ENCODE peak calls at places on chromosomes 1 and 21, in eight cellular contexts. E is AG09319, F is lung microvascular endothelial cell, J is GM12865, I is frontal cortex, U is mesenchymal stem cell, A is heart right ventricle, S is HFFc6. T is an unnamed sample.
A peak's percentile ranks its signal among the peaks of the same experiment; 100 is the strongest.

GRCh38 chr1:111720274-111720976 is 18.8 kb downstream of the INKA2 start:
- DNase-seq in S (no peak), F (peak; percentile 47), J (no peak), U (no peak), I (no peak), A (peak; percentile 61), E (no peak), T (no peak)

GRCh38 chr1:247747616-247748015 is 325 bp downstream of the OR14A2 start:
- DNase-seq in U (peak; percentile 29), E (no peak), F (no peak), J (no peak), I (no peak), S (peak; percentile 16), A (no peak), T (no peak)

GRCh38 chr1:121483961-121484424 is 299.2 kb downstream of the SRGAP2C start:
- DNase-seq in J (no peak), U (peak; percentile 85), E (peak; percentile 49), S (peak; percentile 67), I (no peak), A (no peak), F (peak; percentile 31), T (no peak)

GRCh38 chr1:246110343-246111219 is 396.5 kb downstream of the SMYD3 start:
- DNase-seq in S (peak; percentile 15), F (peak; percentile 89), U (peak; percentile 95), I (no peak), J (no peak), E (no peak), A (no peak), T (no peak)

GRCh38 chr1:228017356-228018124 is 10.7 kb downstream of the WNT3A start:
- DNase-seq in E (no peak), S (no peak), U (no peak), A (no peak), J (no peak), F (no peak), I (no peak), T (no peak)

GRCh38 chr21:38377165-38378093 is 120.6 kb downstream of the KCNJ15 start:
- DNase-seq in E (no peak), U (no peak), S (no peak), I (no peak), F (peak; percentile 34), J (no peak), A (no peak), T (no peak)

GRCh38 chr1:110608247-110608646 is 2.1 kb upstream of the KCNA2 start:
- DNase-seq in U (no peak), A (no peak), I (no peak), E (no peak), F (no peak), S (no peak), J (no peak), T (no peak)

GRCh38 chr1:196214866-196215265 is 393.4 kb downstream of the KCNT2 start:
- DNase-seq in I (no peak), A (no peak), S (peak; percentile 14), E (no peak), F (no peak), U (no peak), J (no peak), T (no peak)

GRCh38 chr1:93531193-93531592 is 83.3 kb downstream of the FNBP1L start:
- DNase-seq in S (no peak), E (no peak), I (no peak), U (no peak), A (no peak), F (no peak), J (no peak), T (no peak)

GRCh38 chr21:46104104-46104503 is 6.2 kb downstream of the COL6A2 start:
- DNase-seq in J (no peak), E (no peak), F (no peak), S (no peak), A (no peak), I (no peak), U (no peak), T (no peak)

GRCh38 chr1:6106321-6106731 is 60.6 kb downstream of the KCNAB2 start:
- DNase-seq in F (no peak), I (no peak), U (no peak), J (no peak), S (no peak), E (no peak), A (peak; percentile 2), T (no peak)

GRCh38 chr1:225770586-225771248 is 6.9 kb upstream of the SRP9 start:
- DNase-seq in F (no peak), J (no peak), E (no peak), S (no peak), A (no peak), I (no peak), U (no peak), T (no peak)

GRCh38 chr1:159005676-159006075 is 4.0 kb upstream of the IFI16 start:
- DNase-seq in U (peak; percentile 18), S (no peak), J (no peak), F (no peak), E (no peak), A (no peak), I (no peak), T (no peak)

GRCh38 chr21:46069719-46070279 is 28.1 kb upstream of the COL6A2 start:
- DNase-seq in A (peak; percentile 8), U (no peak), F (no peak), I (no peak), E (no peak), J (no peak), S (no peak), T (no peak)

GRCh38 chr21:46431884-46432488 is 26.7 kb upstream of the DIP2A start:
- DNase-seq in E (no peak), J (no peak), A (no peak), I (no peak), F (no peak), U (no peak), S (no peak), T (no peak)

GRCh38 chr21:42696516-42697040 is 43.2 kb downstream of the PDE9A start:
- DNase-seq in I (no peak), A (no peak), E (no peak), F (no peak), U (no peak), S (no peak), J (no peak), T (no peak)

GRCh38 chr1:23645338-23645737 is 46.3 kb upstream of the RPL11 start:
- DNase-seq in E (no peak), S (no peak), A (no peak), I (no peak), F (no peak), J (no peak), U (no peak), T (no peak)

GRCh38 chr21:29654855-29655254 is 284.9 kb downstream of the GRIK1 start:
- DNase-seq in I (no peak), U (no peak), F (no peak), E (no peak), S (no peak), A (no peak), J (no peak), T (no peak)

GRCh38 chr1:239819075-239819474 is 272.6 kb upstream of the FMN2 start:
- DNase-seq in E (no peak), U (no peak), J (no peak), F (no peak), S (no peak), A (no peak), I (no peak), T (no peak)

GRCh38 chr1:209227941-209228340 is 355.6 kb upstream of the CAMK1G start:
- DNase-seq in F (no peak), S (no peak), I (no peak), E (no peak), J (no peak), U (no peak), A (no peak), T (no peak)

GRCh38 chr1:72606216-72606615 is 323.9 kb upstream of the NEGR1 start:
- DNase-seq in U (no peak), J (no peak), A (no peak), S (no peak), I (no peak), F (no peak), E (no peak), T (no peak)

GRCh38 chr1:101820080-101820479 is 176.6 kb downstream of the OLFM3 start:
- DNase-seq in A (no peak), S (peak; percentile 2), U (peak; percentile 53), F (peak; percentile 15), J (peak; percentile 28), E (no peak), I (no peak), T (peak; percentile 33)

GRCh38 chr21:34743831-34744230 is 75.0 kb downstream of the CLIC6 start:
- DNase-seq in E (peak; percentile 65), U (no peak), J (no peak), F (peak; percentile 53), S (peak; percentile 68), I (no peak), A (no peak), T (peak; percentile 54)

GRCh38 chr21:34510148-34511142 is 1.6 kb downstream of the KCNE1 start:
- DNase-seq in J (peak; percentile 77), E (peak; percentile 30), I (peak; percentile 20), A (peak; percentile 84), S (peak; percentile 61), F (peak; percentile 83), U (peak; percentile 78), T (peak; percentile 43)

GRCh38 chr1:29849038-29849750 is 612.9 kb downstream of the PTPRU start:
- DNase-seq in A (no peak), J (peak; percentile 64), U (peak; percentile 18), I (no peak), S (peak; percentile 3), E (peak; percentile 4), F (peak; percentile 43), T (peak; percentile 43)

T was measured in LoVo.